ENCODE peak calls at places on chromosomes 12 and 14, in nine cellular contexts. H, E, K, I, D, U, P, A and C are unnamed samples.

GRCh38 chr12:1929985-1930815 is 11.7 kb upstream of the CACNA2D4 start:
- DNase-seq in H (no peak), E (no peak), K (no peak), I (no peak), D (no peak), U (no peak), P (no peak), A (peak; percentile 5), C (no peak)

GRCh38 chr12:111274820-111275219 is 94.1 kb downstream of the PHETA1 start:
- DNase-seq in H (no peak), E (no peak), K (peak; percentile 15), I (no peak), D (peak; percentile 33), U (no peak), P (peak; percentile 40), A (no peak), C (no peak)

GRCh38 chr12:109743076-109743910 is 29.7 kb downstream of the FAM222A start:
- DNase-seq in H (peak; percentile 48), E (peak; percentile 4), K (no peak), I (peak; percentile 7), D (no peak), U (peak; percentile 10), P (no peak), A (peak; percentile 12), C (peak; percentile 2)

GRCh38 chr14:81453166-81453766 is 53.1 kb upstream of the STON2 start:
- DNase-seq in H (no peak), E (peak; percentile 63), K (peak; percentile 48), I (peak; percentile 34), D (peak; percentile 72), U (peak; percentile 38), P (peak; percentile 78), A (peak; percentile 38), C (no peak)

GRCh38 chr12:62631531-62632520 is 165.2 kb downstream of the MON2 start:
- DNase-seq in H (peak; percentile 81), E (peak; percentile 55), K (no peak), I (peak; percentile 45), D (peak; percentile 75), U (peak; percentile 63), P (no peak), A (peak; percentile 82), C (peak; percentile 71)

GRCh38 chr14:28773917-28774691 is 7.5 kb downstream of the FOXG1 start:
- DNase-seq in H (no peak), E (peak; percentile 89), K (no peak), I (no peak), D (peak; percentile 92), U (no peak), P (no peak), A (no peak), C (no peak)

GRCh38 chr14:94445003-94445402 is 7.6 kb downstream of the SERPINA11 start:
- DNase-seq in H (no peak), E (no peak), K (no peak), I (no peak), D (no peak), U (no peak), P (no peak), A (no peak), C (no peak)

GRCh38 chr12:6110006-6110405 is 14.5 kb downstream of the VWF start:
- DNase-seq in H (no peak), E (no peak), K (no peak), I (no peak), D (no peak), U (no peak), P (peak; percentile 14), A (no peak), C (no peak)

GRCh38 chr12:6264402-6265037 is 46.0 kb upstream of the PLEKHG6 start:
- DNase-seq in H (no peak), E (no peak), K (no peak), I (no peak), D (no peak), U (no peak), P (no peak), A (no peak), C (no peak)

GRCh38 chr12:5200276-5201087 is 156.8 kb downstream of the KCNA5 start:
- DNase-seq in H (peak; percentile 77), E (peak; percentile 87), K (peak; percentile 4), I (no peak), D (peak; percentile 88), U (peak; percentile 40), P (peak; percentile 12), A (no peak), C (peak; percentile 53)

GRCh38 chr14:79483472-79483871 is 727.8 kb downstream of the DIO2 start:
- DNase-seq in H (no peak), E (no peak), K (no peak), I (no peak), D (no peak), U (no peak), P (peak; percentile 85), A (no peak), C (no peak)

GRCh38 chr12:56590237-56590830 is 39.8 kb downstream of the BAZ2A start:
- DNase-seq in H (no peak), E (peak; percentile 54), K (no peak), I (no peak), D (peak; percentile 45), U (no peak), P (peak; percentile 59), A (no peak), C (no peak)

GRCh38 chr12:113070117-113070906 is 13.8 kb downstream of the DTX1 start:
- DNase-seq in H (no peak), E (no peak), K (no peak), I (no peak), D (no peak), U (no peak), P (no peak), A (no peak), C (peak; percentile 37)

GRCh38 chr12:91129662-91130362 is 18.5 kb upstream of the LUM start:
- DNase-seq in H (no peak), E (no peak), K (no peak), I (no peak), D (no peak), U (no peak), P (no peak), A (no peak), C (no peak)
- TF ChIP-seq CTCF in H (no peak), E (no peak), K (no peak), I (no peak), D (no peak), U (no peak), P (no peak), A (no peak), C (no peak)

GRCh38 chr14:20680843-20681347 is 3.5 kb upstream of the RNASE4 start:
- DNase-seq in H (no peak), E (no peak), K (no peak), I (no peak), D (no peak), U (no peak), P (peak; percentile 80), A (no peak), C (no peak)
- H3K27ac ChIP-seq in H (peak overlapping the region; percentile 100), E (no peak overlapping the region), K (peak overlapping the region; percentile 97), I (peak overlapping the region; percentile 98), D (no peak overlapping the region), U (peak overlapping the region; percentile 99), P (peak overlapping the region; percentile 80), A (peak overlapping the region; percentile 100), C (peak overlapping the region; percentile 100)

DNA sequence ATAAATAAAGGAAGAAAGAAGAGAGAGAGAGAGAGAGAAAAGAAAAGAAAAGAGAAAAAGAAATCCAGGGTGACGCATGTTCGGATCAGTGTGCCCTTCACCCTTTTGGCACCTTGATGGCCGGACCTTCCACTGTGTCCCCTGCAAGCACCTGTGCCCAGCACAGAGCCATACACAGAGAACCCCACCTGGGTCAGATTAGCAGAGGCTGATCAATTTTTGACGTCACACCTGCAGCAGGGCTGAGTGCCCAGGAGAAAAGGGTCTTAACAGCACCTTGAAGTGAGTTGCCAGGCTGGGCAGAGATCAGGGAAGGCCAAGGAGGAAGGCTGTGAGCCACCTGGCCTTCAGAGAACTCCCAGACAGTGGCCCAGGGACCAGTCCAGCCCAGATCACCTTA is 114.4 kb downstream of the CALM1 start:
- DNase-seq in H (no peak), E (no peak), K (no peak), I (no peak), D (no peak), U (no peak), P (no peak), A (no peak), C (no peak)
- H3K4me3 ChIP-seq in H (no peak overlapping the region), E (no peak overlapping the region), K (no peak overlapping the region), I (no peak overlapping the region), D (no peak overlapping the region), U (no peak overlapping the region), P (no peak overlapping the region), A (no peak overlapping the region), C (no peak overlapping the region)

GRCh38 chr14:67526676-67527459 is 6.2 kb upstream of the PLEKHH1 start:
- DNase-seq in H (no peak), E (peak; percentile 61), K (peak; percentile 59), I (no peak), D (peak; percentile 68), U (no peak), P (peak; percentile 63), A (peak; percentile 70), C (no peak)
- TF ChIP-seq CTCF in H (peak; percentile 31), E (peak; percentile 65), K (peak; percentile 98), I (peak; percentile 55), D (peak; percentile 88), U (peak; percentile 39), P (peak; percentile 99), A (peak; percentile 95), C (peak; percentile 70)